ENCODE peak calls at places on chromosome 16, in five cellular contexts. X is SK-N-SH, E is mesenchymal stem cell, V is IMR-90, T is GM23248. O is an unnamed sample.

GRCh38 chr16:68377667-68378420 is 67.0 kb downstream of the PRMT7 start:
- DNase-seq in X (peak), E (no peak), V (no peak), T (no peak), O (no peak)

GRCh38 chr16:30745082-30745481 is 3.1 kb upstream of the PHKG2 start:
- DNase-seq in X (no peak), E (no peak), V (no peak), T (no peak), O (no peak)

GRCh38 chr16:8751481-8752311 is 45.7 kb downstream of the TMEM186 start:
- DNase-seq in X (no peak), E (peak), V (peak), T (peak), O (peak)

GRCh38 chr16:12896562-12896961 is 4.8 kb upstream of the SHISA9 start:
- DNase-seq in X (peak), E (peak), V (no peak), T (peak), O (peak)

GRCh38 chr16:49274936-49275730 is 6.5 kb downstream of the CBLN1 start:
- DNase-seq in X (no peak), E (no peak), V (no peak), T (no peak), O (no peak)

GRCh38 chr16:68247400-68247799 is 2.2 kb downstream of the PLA2G15 start:
- DNase-seq in X (no peak), E (no peak), V (no peak), T (no peak), O (no peak)

GRCh38 chr16:3364774-3365427 is 9.2 kb downstream of the OR2C1 start:
- DNase-seq in X (peak), E (no peak), V (peak), T (peak), O (peak)

GRCh38 chr16:77066896-77067496 is 124.0 kb upstream of the MON1B start:
- DNase-seq in X (no peak), E (no peak), V (no peak), T (no peak), O (no peak)

GRCh38 chr16:194516-194915 is 14.3 kb downstream of the HBQ1 start:
- DNase-seq in X (no peak), E (no peak), V (peak), T (no peak), O (no peak)

GRCh38 chr16:23365602-23366240 is 63.6 kb downstream of the SCNN1B start:
- DNase-seq in X (no peak), E (no peak), V (no peak), T (no peak), O (peak)

GRCh38 chr16:77888786-77889185 is 100.4 kb downstream of the VAT1L start:
- DNase-seq in X (no peak), E (no peak), V (peak), T (no peak), O (no peak)

GRCh38 chr16:71687853-71688252 is 36.6 kb downstream of the PHLPP2 start:
- DNase-seq in X (no peak), E (no peak), V (no peak), T (no peak), O (no peak)

GRCh38 chr16:10529895-10530669 is 50.3 kb downstream of the EMP2 start:
- DNase-seq in X (no peak), E (no peak), V (no peak), T (no peak), O (no peak)

GRCh38 chr16:4392382-4393242 is 21.0 kb downstream of the VASN start:
- DNase-seq in X (peak), E (no peak), V (peak), T (peak), O (peak)

GRCh38 chr16:67993207-67994036 is 5.9 kb downstream of the DPEP2 start:
- DNase-seq in X (peak), E (peak), V (peak), T (peak), O (no peak)

GRCh38 chr16:3085868-3086595 is 13.1 kb downstream of the ZSCAN10 start:
- DNase-seq in X (no peak), E (no peak), V (no peak), T (no peak), O (no peak)

GRCh38 chr16:79411805-79412204 is 188.7 kb downstream of the MAF start:
- DNase-seq in X (no peak), E (no peak), V (no peak), T (no peak), O (no peak)

GRCh38 chr16:54326266-54326662 is 39.7 kb upstream of the IRX3 start:
- DNase-seq in X (no peak), E (peak), V (no peak), T (peak), O (no peak)

GRCh38 chr16:4372578-4373355 is 1.1 kb downstream of the VASN start:
- DNase-seq in X (peak), E (peak), V (peak), T (peak), O (no peak)

GRCh38 chr16:4385789-4386451 is 14.3 kb downstream of the VASN start:
- DNase-seq in X (peak), E (no peak), V (no peak), T (peak), O (no peak)

GRCh38 chr16:82630688-82631087 is 3.9 kb downstream of the CDH13 start:
- DNase-seq in X (no peak), E (peak), V (peak), T (peak), O (no peak)

GRCh38 chr16:30884760-30885159 is 9.1 kb downstream of the BCL7C start:
- DNase-seq in X (no peak), E (no peak), V (no peak), T (no peak), O (no peak)

GRCh38 chr16:49312389-49312990 is 30.9 kb upstream of the CBLN1 start:
- DNase-seq in X (no peak), E (no peak), V (no peak), T (no peak), O (no peak)

GRCh38 chr16:68802190-68802589 is 41.1 kb upstream of the TANGO6 start:
- DNase-seq in X (no peak), E (peak), V (peak), T (peak), O (peak)

GRCh38 chr16:11742041-11742535 is 569 bp downstream of the TXNDC11 start:
- DNase-seq in X (no peak), E (peak), V (no peak), T (no peak), O (peak)

GRCh38 chr16:84821728-84822676 is 2.2 kb downstream of the CRISPLD2 start:
- DNase-seq in X (no peak), E (peak), V (no peak), T (peak), O (no peak)

GRCh38 chr16:68463904-68464303 is 15.6 kb upstream of the SMPD3 start:
- DNase-seq in X (no peak), E (no peak), V (no peak), T (no peak), O (no peak)

GRCh38 chr16:4169415-4169814 is 53.2 kb upstream of the ADCY9 start:
- DNase-seq in X (no peak), E (no peak), V (no peak), T (no peak), O (no peak)

GRCh38 chr16:3198334-3199072 is 10.5 kb downstream of the OR1F1 start:
- DNase-seq in X (no peak), E (no peak), V (no peak), T (peak), O (no peak)

GRCh38 chr16:70402916-70403659 is 35.8 kb downstream of the ST3GAL2 start:
- DNase-seq in X (no peak), E (peak), V (peak), T (peak), O (no peak)

DNA sequence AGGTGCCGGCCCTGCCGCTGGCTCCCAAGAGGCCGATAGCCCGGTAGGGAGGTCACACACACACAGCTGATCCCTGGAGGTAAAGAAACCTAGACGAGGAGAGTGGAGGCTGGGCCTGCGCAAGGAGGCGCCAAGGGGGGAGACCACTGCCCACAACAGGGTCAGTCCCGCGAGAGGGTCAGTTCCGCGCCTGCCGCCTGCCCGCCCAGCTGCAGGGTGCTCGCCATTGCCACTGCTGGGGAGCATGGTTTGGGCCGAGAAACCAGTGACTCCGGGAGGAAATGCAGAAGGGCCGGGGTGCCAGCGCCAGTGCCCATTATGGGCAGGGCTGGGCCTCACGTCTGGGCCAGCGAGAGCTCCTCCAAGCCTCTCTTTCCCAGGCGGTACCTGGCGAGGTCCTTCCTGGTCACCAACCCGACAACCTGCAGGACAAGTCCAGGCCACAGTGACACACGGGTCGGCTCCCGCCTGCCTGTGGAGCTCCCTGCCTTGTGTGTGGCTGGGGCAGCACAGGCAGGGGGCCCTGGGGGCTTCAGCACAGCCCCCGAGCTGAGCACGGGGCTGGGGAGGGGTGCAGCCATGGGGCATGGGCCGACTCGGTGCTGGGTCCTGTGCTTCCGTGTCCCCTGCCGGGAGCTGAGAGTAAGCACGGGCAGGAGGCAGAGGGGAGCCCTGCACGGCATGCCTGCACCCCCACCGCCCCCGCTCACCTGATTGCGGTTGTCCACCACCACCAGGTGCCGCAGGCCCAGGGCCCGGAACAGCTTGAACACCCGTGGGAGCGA is 2.1 kb upstream of the CCDC154 start:
- DNase-seq in X (no peak), E (no peak), V (no peak), T (no peak), O (no peak)
- H3K4me2 ChIP-seq in X (no peak), E (no peak), V (no peak), T (no peak), O (no peak)

GRCh38 chr16:85833540-85833914 is 34.0 kb downstream of the COX4I1 start:
- DNase-seq in X (no peak), E (no peak), V (no peak), T (no peak), O (no peak)
- H3K4me2 ChIP-seq in X (no peak), E (no peak), V (no peak), T (no peak), O (no peak)

DNA sequence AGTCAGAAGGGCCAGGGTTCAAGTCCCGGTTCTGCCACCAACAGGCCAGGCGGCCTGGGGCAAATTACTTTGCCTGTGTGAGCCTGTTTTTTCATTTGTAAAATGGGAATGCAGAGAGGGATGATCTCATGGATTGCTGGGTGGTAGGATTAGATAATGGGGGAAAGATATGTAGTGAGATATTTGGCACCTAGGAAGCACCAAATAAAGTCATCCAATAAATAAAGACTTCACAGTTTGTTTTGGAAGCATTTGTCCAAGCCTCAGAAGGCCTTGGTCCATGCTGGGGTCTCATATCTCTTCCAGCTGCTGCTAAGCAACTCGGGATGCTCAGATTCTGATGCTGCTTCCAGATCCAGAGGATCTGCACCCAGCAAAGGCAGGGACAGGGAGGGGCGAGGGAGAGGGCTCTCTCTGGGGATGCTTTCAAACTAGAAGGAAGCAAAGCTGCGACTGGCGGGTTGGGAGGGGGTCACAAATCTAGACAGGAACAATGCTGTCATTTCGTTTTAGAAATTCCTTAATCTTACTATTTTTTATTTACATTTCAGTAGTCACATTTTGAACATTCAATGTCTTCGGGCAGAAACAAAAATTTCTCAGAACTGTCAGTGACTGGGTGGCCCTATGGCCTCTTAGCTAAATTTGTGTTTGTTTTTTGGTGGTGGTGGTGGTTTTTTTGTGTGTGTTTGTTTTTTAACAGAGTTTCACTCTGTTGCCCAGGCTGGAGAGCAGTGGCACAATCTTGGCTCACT is 114.9 kb upstream of the CDH5 start:
- DNase-seq in X (no peak), E (no peak), V (no peak), T (no peak), O (no peak)
- H3K4me2 ChIP-seq in X (peak), E (no peak), V (peak), T (peak), O (no peak)

GRCh38 chr16:56849690-56850680 is 15.0 kb upstream of the SLC12A3 start:
- DNase-seq in X (no peak), E (no peak), V (peak), T (no peak), O (peak)
- H3K4me2 ChIP-seq in X (peak), E (peak), V (peak), T (no peak), O (no peak)

GRCh38 chr16:66754819-66755218 is 3.4 kb upstream of the DYNC1LI2 start:
- DNase-seq in X (no peak), E (no peak), V (no peak), T (no peak), O (no peak)
- H3K4me2 ChIP-seq in X (no peak), E (no peak), V (no peak), T (no peak), O (no peak)

DNA sequence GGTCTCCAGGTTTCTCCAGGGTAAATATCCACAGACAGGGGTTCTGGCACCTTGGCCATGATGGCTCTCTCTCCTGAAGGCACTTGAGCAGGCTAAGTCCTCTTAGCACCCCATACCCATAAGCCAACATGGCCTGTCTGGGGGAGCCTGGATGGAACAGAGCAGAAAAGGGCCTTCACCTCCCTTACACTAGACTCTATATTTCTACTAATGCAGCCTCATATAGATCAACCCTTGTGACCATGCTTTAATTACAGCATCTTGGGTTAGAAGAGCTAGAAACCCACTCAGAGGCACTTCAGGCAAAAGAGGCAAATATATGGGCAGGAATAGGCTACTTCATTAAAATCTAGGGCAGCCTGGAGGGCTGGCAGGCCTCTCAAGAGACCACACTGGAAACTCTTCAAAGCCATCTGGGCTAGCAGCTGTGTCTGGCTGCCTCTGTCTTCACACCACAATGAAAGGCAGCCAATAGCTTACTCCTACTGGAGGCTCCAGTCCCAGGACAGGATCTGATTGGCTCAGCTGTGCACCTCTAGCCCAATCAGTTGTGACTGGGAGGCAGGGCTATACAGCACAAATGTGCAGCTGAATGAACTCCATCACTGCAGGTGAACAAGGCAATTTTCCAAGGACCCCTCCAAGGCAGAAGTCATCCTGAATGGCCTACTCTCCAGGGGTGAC is 4.7 kb upstream of the CDT1 start:
- DNase-seq in X (no peak), E (no peak), V (no peak), T (no peak), O (no peak)
- H3K4me2 ChIP-seq in X (no peak), E (no peak), V (no peak), T (no peak), O (no peak)

DNA sequence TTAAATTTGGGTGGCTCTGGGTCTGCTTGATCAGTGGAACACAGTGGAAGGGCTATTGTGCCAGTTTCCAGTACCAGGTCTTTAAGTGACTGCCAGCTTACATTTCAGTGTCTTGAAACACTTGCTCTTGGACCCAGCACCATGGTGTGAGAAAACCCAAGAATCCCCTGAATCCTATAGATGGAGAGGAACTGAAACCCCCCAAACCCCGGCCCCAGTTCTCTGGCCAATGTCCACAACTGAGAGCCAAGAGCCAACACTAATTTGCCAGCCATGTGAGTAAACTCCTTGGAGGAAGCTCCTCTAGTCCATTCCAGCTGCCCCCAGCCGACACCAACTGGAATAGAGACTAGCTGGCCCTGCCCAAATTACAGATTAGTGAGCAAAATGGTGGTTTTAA is 2.4 kb upstream of the ARL2BP start:
- DNase-seq in X (no peak), E (no peak), V (no peak), T (no peak), O (no peak)
- H3K4me2 ChIP-seq in X (no peak), E (no peak), V (no peak), T (no peak), O (no peak)